ENCODE peak calls at places on chromosome 20, in seven cellular contexts. One of them, this sample, is unnamed.

GRCh38 chr20:64057628-64058498 is 5.1 kb upstream of the TCEA2 start:
- DNase-seq in EL: peak; percentile 60
- DNase-seq in retina: peak; percentile 76
- DNase-seq in heart left ventricle: peak; percentile 85
- DNase-seq in stimulated activated naive CD8-positive, alpha-beta T cell treated with anti-CD3 and anti-CD28 coated beads, Interleukin-15, Interleukin-2, amounts not matched to agents 100 U/mL and 50 U/mL, for 24 hours: peak; percentile 95
- DNase-seq in activated T-helper 1 cell treated with Interleukin-2 at 50 U/mL for 16 hours: peak; percentile 57
- DNase-seq in activated naive CD4-positive, alpha-beta T cell treated with anti-CD3 and anti-CD28 coated beads for 36 hours: peak; percentile 90
- DNase-seq in this sample: peak; percentile 99

GRCh38 chr20:11755071-11755881 is 162.4 kb upstream of the BTBD3 start:
- DNase-seq in heart left ventricle: no peak
- DNase-seq in activated T-helper 1 cell treated with Interleukin-2 at 50 U/mL for 16 hours: no peak
- DNase-seq in stimulated activated naive CD8-positive, alpha-beta T cell treated with anti-CD3 and anti-CD28 coated beads, Interleukin-15, Interleukin-2, amounts not matched to agents 100 U/mL and 50 U/mL, for 24 hours: no peak
- DNase-seq in retina: peak; percentile 67
- DNase-seq in EL: no peak
- DNase-seq in activated naive CD4-positive, alpha-beta T cell treated with anti-CD3 and anti-CD28 coated beads for 36 hours: no peak
- DNase-seq in this sample: peak; percentile 69

GRCh38 chr20:55605594-55605993 is 399.7 kb downstream of the CBLN4 start:
- DNase-seq in EL: no peak
- DNase-seq in heart left ventricle: no peak
- DNase-seq in retina: no peak
- DNase-seq in activated naive CD4-positive, alpha-beta T cell treated with anti-CD3 and anti-CD28 coated beads for 36 hours: no peak
- DNase-seq in stimulated activated naive CD8-positive, alpha-beta T cell treated with anti-CD3 and anti-CD28 coated beads, Interleukin-15, Interleukin-2, amounts not matched to agents 100 U/mL and 50 U/mL, for 24 hours: no peak
- DNase-seq in activated T-helper 1 cell treated with Interleukin-2 at 50 U/mL for 16 hours: no peak
- DNase-seq in this sample: no peak

GRCh38 chr20:58718729-58719128 is 26.1 kb downstream of the NPEPL1 start:
- DNase-seq in retina: no peak
- DNase-seq in activated T-helper 1 cell treated with Interleukin-2 at 50 U/mL for 16 hours: no peak
- DNase-seq in heart left ventricle: peak; percentile 3
- DNase-seq in activated naive CD4-positive, alpha-beta T cell treated with anti-CD3 and anti-CD28 coated beads for 36 hours: no peak
- DNase-seq in EL: no peak
- DNase-seq in stimulated activated naive CD8-positive, alpha-beta T cell treated with anti-CD3 and anti-CD28 coated beads, Interleukin-15, Interleukin-2, amounts not matched to agents 100 U/mL and 50 U/mL, for 24 hours: no peak
- DNase-seq in this sample: peak; percentile 58

GRCh38 chr20:17710379-17711305 is 10.9 kb downstream of the BANF2 start:
- DNase-seq in retina: peak; percentile 10
- DNase-seq in activated naive CD4-positive, alpha-beta T cell treated with anti-CD3 and anti-CD28 coated beads for 36 hours: no peak
- DNase-seq in activated T-helper 1 cell treated with Interleukin-2 at 50 U/mL for 16 hours: no peak
- DNase-seq in stimulated activated naive CD8-positive, alpha-beta T cell treated with anti-CD3 and anti-CD28 coated beads, Interleukin-15, Interleukin-2, amounts not matched to agents 100 U/mL and 50 U/mL, for 24 hours: no peak
- DNase-seq in EL: no peak
- DNase-seq in heart left ventricle: no peak
- DNase-seq in this sample: no peak

GRCh38 chr20:62646851-62647520 is 4.7 kb downstream of the SLCO4A1 start:
- DNase-seq in stimulated activated naive CD8-positive, alpha-beta T cell treated with anti-CD3 and anti-CD28 coated beads, Interleukin-15, Interleukin-2, amounts not matched to agents 100 U/mL and 50 U/mL, for 24 hours: no peak
- DNase-seq in activated T-helper 1 cell treated with Interleukin-2 at 50 U/mL for 16 hours: no peak
- DNase-seq in activated naive CD4-positive, alpha-beta T cell treated with anti-CD3 and anti-CD28 coated beads for 36 hours: no peak
- DNase-seq in EL: no peak
- DNase-seq in retina: no peak
- DNase-seq in heart left ventricle: no peak
- DNase-seq in this sample: no peak

GRCh38 chr20:44035924-44036323 is 121.3 kb downstream of the TOX2 start:
- DNase-seq in heart left ventricle: no peak
- DNase-seq in EL: no peak
- DNase-seq in activated T-helper 1 cell treated with Interleukin-2 at 50 U/mL for 16 hours: no peak
- DNase-seq in activated naive CD4-positive, alpha-beta T cell treated with anti-CD3 and anti-CD28 coated beads for 36 hours: no peak
- DNase-seq in stimulated activated naive CD8-positive, alpha-beta T cell treated with anti-CD3 and anti-CD28 coated beads, Interleukin-15, Interleukin-2, amounts not matched to agents 100 U/mL and 50 U/mL, for 24 hours: peak; percentile 1
- DNase-seq in retina: no peak
- DNase-seq in this sample: no peak

GRCh38 chr20:3777726-3778629 is 3.3 kb downstream of the SPEF1 start:
- DNase-seq in stimulated activated naive CD8-positive, alpha-beta T cell treated with anti-CD3 and anti-CD28 coated beads, Interleukin-15, Interleukin-2, amounts not matched to agents 100 U/mL and 50 U/mL, for 24 hours: peak; percentile 65
- DNase-seq in activated T-helper 1 cell treated with Interleukin-2 at 50 U/mL for 16 hours: no peak
- DNase-seq in retina: peak; percentile 70
- DNase-seq in activated naive CD4-positive, alpha-beta T cell treated with anti-CD3 and anti-CD28 coated beads for 36 hours: peak; percentile 38
- DNase-seq in EL: peak; percentile 68
- DNase-seq in heart left ventricle: peak; percentile 66
- DNase-seq in this sample: peak; percentile 97

GRCh38 chr20:49245921-49246740 is 26.9 kb downstream of the DDX27 start:
- DNase-seq in retina: peak; percentile 26
- DNase-seq in stimulated activated naive CD8-positive, alpha-beta T cell treated with anti-CD3 and anti-CD28 coated beads, Interleukin-15, Interleukin-2, amounts not matched to agents 100 U/mL and 50 U/mL, for 24 hours: no peak
- DNase-seq in EL: peak; percentile 57
- DNase-seq in heart left ventricle: no peak
- DNase-seq in activated T-helper 1 cell treated with Interleukin-2 at 50 U/mL for 16 hours: no peak
- DNase-seq in activated naive CD4-positive, alpha-beta T cell treated with anti-CD3 and anti-CD28 coated beads for 36 hours: peak; percentile 48
- DNase-seq in this sample: peak; percentile 75

GRCh38 chr20:62502496-62503095 is 26.8 kb upstream of the GATA5 start:
- DNase-seq in activated naive CD4-positive, alpha-beta T cell treated with anti-CD3 and anti-CD28 coated beads for 36 hours: no peak
- DNase-seq in activated T-helper 1 cell treated with Interleukin-2 at 50 U/mL for 16 hours: no peak
- DNase-seq in stimulated activated naive CD8-positive, alpha-beta T cell treated with anti-CD3 and anti-CD28 coated beads, Interleukin-15, Interleukin-2, amounts not matched to agents 100 U/mL and 50 U/mL, for 24 hours: no peak
- DNase-seq in retina: no peak
- DNase-seq in heart left ventricle: no peak
- DNase-seq in EL: no peak
- DNase-seq in this sample: no peak

This sample was measured in osteoblast.